ENCODE peak calls at places on chromosomes 11 and 22, in four cellular contexts. I, M, S and O are unnamed samples.

GRCh38 chr22:25008666-25009065 is 56.1 kb downstream of the KIAA1671 start:
- DNase-seq in M (no peak), I (no peak), S (no peak), O (no peak)

GRCh38 chr11:78194490-78194889 is 5.8 kb downstream of the USP35 start:
- DNase-seq in M (no peak), S (no peak), I (no peak), O (no peak)

GRCh38 chr11:3108183-3108721 is 51.0 kb upstream of the CARS1 start:
- DNase-seq in I (no peak), M (no peak), S (peak; percentile 45), O (no peak)

GRCh38 chr11:2940166-2940929 is 11.1 kb upstream of the PHLDA2 start:
- DNase-seq in I (no peak), S (peak; percentile 78), M (peak; percentile 46), O (peak; percentile 24)

GRCh38 chr11:15688351-15688792 is 573.6 kb downstream of the INSC start:
- DNase-seq in M (no peak), S (no peak), I (peak; percentile 69), O (no peak)

GRCh38 chr11:34427171-34427805 is 11.4 kb upstream of the CAT start:
- DNase-seq in S (no peak), I (no peak), M (peak; percentile 94), O (no peak)

GRCh38 chr22:31081963-31082605 is 966 bp downstream of the SMTN start:
- DNase-seq in S (no peak), I (no peak), M (no peak), O (peak; percentile 44)

GRCh38 chr11:122069946-122070345 is 46.1 kb downstream of the BLID start:
- DNase-seq in S (peak; percentile 71), I (peak; percentile 65), M (peak; percentile 7), O (peak; percentile 25)

GRCh38 chr22:45435544-45436139 is 22.1 kb downstream of the RIBC2 start:
- DNase-seq in M (peak; percentile 75), I (peak; percentile 92), S (peak; percentile 92), O (peak; percentile 90)

GRCh38 chr11:114050258-114050927 is 9.1 kb upstream of the ZBTB16 start:
- DNase-seq in I (no peak), M (no peak), S (no peak), O (no peak)

GRCh38 chr11:76205252-76206076 is 838 bp downstream of the WNT11 start:
- DNase-seq in I (no peak), M (no peak), S (no peak), O (no peak)

GRCh38 chr22:36465232-36466021 is 16.0 kb downstream of the TXN2 start:
- DNase-seq in S (no peak), I (no peak), M (peak; percentile 31), O (peak; percentile 76)

GRCh38 chr22:24810043-24810749 is 4.2 kb downstream of the SGSM1 start:
- DNase-seq in M (no peak), S (no peak), I (no peak), O (no peak)

GRCh38 chr22:30606455-30607299 is at the start of gene TCN2:
- DNase-seq in I (peak; percentile 64), S (peak; percentile 81), M (peak; percentile 41), O (peak; percentile 74)

GRCh38 chr11:69348414-69349235 is 54.7 kb downstream of the MYEOV start:
- DNase-seq in S (no peak), I (no peak), M (no peak), O (no peak)

GRCh38 chr11:20443596-20443995 is 56.1 kb downstream of the PRMT3 start:
- DNase-seq in M (peak; percentile 5), S (no peak), I (no peak), O (no peak)

GRCh38 chr11:114354076-114354475 is 46.2 kb downstream of the C11orf71 start:
- DNase-seq in I (no peak), M (no peak), S (no peak), O (no peak)

GRCh38 chr11:130601141-130601540 is 152.7 kb downstream of the ADAMTS15 start:
- DNase-seq in I (peak; percentile 77), S (peak; percentile 87), M (no peak), O (peak; percentile 44)

GRCh38 chr22:42635531-42635930 is 4.9 kb downstream of the ATP5MGL start:
- DNase-seq in S (peak; percentile 92), I (peak; percentile 64), M (no peak), O (no peak)

GRCh38 chr11:1570896-1571759 is 943 bp downstream of the DUSP8 start:
- DNase-seq in I (no peak), S (peak; percentile 75), M (no peak), O (peak; percentile 30)

GRCh38 chr11:32451808-32452207 is 16.5 kb upstream of the WT1 start:
- DNase-seq in I (no peak), M (no peak), S (no peak), O (no peak)

GRCh38 chr11:33692013-33692504 is 8.6 kb downstream of the C11orf91 start:
- DNase-seq in S (no peak), M (peak; percentile 76), I (peak; percentile 80), O (peak; percentile 73)

GRCh38 chr22:32810241-32811133 is 9.0 kb downstream of the TIMP3 start:
- DNase-seq in M (no peak), S (no peak), I (no peak), O (no peak)

GRCh38 chr11:35893796-35894475 is 49.9 kb upstream of the LDLRAD3 start:
- DNase-seq in I (peak; percentile 14), S (peak; percentile 68), M (no peak), O (no peak)

GRCh38 chr11:81010631-81011030 is 1569.8 kb upstream of the TENM4 start:
- DNase-seq in I (no peak), M (no peak), S (no peak), O (no peak)

GRCh38 chr22:28410050-28410816 is 269.4 kb downstream of the TTC28 start:
- DNase-seq in I (no peak), S (no peak), M (no peak), O (no peak)

GRCh38 chr11:79062814-79063762 is 377.7 kb downstream of the TENM4 start:
- DNase-seq in I (no peak), S (no peak), M (peak; percentile 18), O (no peak)

GRCh38 chr11:70625921-70626518 is 227.7 kb downstream of the CTTN start:
- DNase-seq in S (no peak), M (no peak), I (no peak), O (no peak)

GRCh38 chr22:49776891-49777290 is 50.8 kb downstream of the BRD1 start:
- DNase-seq in I (no peak), S (no peak), M (no peak), O (no peak)

GRCh38 chr11:47189100-47189834 is 3.0 kb upstream of the PACSIN3 start:
- DNase-seq in S (no peak), M (peak; percentile 99), I (no peak), O (no peak)

GRCh38 chr11:126186708-126187481 is 24.6 kb downstream of the RPUSD4 start:
- DNase-seq in I (no peak), S (no peak), M (peak; percentile 87), O (no peak)

GRCh38 chr22:31734512-31734911 is 15.4 kb downstream of the PRR14L start:
- DNase-seq in S (no peak), I (no peak), M (peak; percentile 29), O (no peak)

DNA sequence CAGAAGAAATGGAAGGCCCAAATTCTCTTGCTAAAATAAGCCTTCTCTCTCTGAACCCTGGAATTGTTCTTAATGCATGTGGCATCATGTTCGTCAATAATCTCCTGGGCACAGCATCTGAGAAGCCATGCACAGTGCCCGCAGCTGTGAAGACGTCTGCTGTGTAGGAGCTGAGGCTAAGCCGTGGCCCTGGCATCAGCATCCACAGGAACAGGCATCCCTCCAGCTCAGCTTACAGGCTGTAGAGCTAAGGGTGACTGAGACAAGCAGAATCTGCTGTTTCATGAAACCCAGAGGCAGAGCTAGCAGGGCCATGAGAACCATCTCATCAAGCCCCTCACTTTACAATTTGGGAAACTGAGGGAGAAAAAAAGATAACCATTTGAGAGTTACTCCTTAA is 60.6 kb downstream of the SEZ6L start:
- DNase-seq in M (no peak), I (no peak), S (no peak), O (no peak)
- H3K27me3 ChIP-seq in M (peaks cover 17% of the 10 kb centered on the region), I (no peaks in the 10 kb centered on the region), S (peaks cover 28% of the 10 kb centered on the region), O (no peaks in the 10 kb centered on the region)

GRCh38 chr22:22748756-22749155 is 104.3 kb downstream of the GGTLC2 start:
- DNase-seq in I (no peak), M (no peak), S (no peak), O (no peak)

GRCh38 chr22:22746963-22747933 is 102.8 kb downstream of the GGTLC2 start:
- DNase-seq in S (no peak), M (no peak), I (no peak), O (no peak)

GRCh38 chr22:22749167-22749758 is 104.8 kb downstream of the GGTLC2 start:
- DNase-seq in M (no peak), I (no peak), S (no peak), O (no peak)

GRCh38 chr22:22746061-22746962 is 101.9 kb downstream of the GGTLC2 start:
- DNase-seq in S (no peak), I (no peak), M (no peak), O (no peak)

DNA sequence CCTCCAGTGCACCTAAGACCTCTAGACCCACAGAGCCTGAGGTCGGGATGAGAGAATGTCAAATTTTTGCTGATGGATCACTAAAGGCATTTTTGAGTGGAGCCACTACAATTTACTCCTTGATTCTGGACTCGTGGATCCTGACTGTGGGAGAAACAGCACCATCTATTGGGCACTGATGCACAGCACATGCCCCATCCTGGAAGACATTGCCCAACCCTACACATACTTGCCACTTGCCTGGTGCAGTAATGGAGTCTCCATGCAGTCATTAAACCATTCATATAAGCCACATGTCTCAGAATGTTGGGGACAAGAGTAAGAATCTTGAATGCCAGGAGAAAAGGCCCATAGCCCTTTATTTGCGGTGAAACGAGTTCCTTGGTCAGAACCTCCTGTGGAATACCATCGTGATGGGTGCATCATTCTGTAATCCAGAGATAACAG is 103.9 kb downstream of the GGTLC2 start:
- DNase-seq in M (peak; percentile 35), I (peak; percentile 75), S (no peak), O (peak; percentile 58)
- TF ChIP-seq EP300 in M (no peak), I (no peak), S (no peak), O (no peak)

GRCh38 chr22:19707347-19708322 is 6.7 kb upstream of the SEPTIN5 start:
- DNase-seq in M (no peak), S (peak; percentile 62), I (no peak), O (no peak)

GRCh38 chr22:19710769-19711106 is 3.6 kb upstream of the SEPTIN5 start:
- DNase-seq in I (no peak), S (no peak), M (no peak), O (peak; percentile 19)

GRCh38 chr22:19708323-19709011 is 5.8 kb upstream of the SEPTIN5 start:
- DNase-seq in I (no peak), S (peak; percentile 52), M (no peak), O (no peak)

GRCh38 chr22:19710020-19710768 is 4.1 kb upstream of the SEPTIN5 start:
- DNase-seq in M (no peak), S (peak; percentile 53), I (no peak), O (no peak)

GRCh38 chr22:19709063-19709769 is 5.1 kb upstream of the SEPTIN5 start:
- DNase-seq in S (peak; percentile 75), I (no peak), M (no peak), O (no peak)
- H3K27me3 ChIP-seq in S (no peaks in the 10 kb centered on the region), I (no peaks in the 10 kb centered on the region), M (peaks cover 83% of the 10 kb centered on the region), O (no peaks in the 10 kb centered on the region)

DNA sequence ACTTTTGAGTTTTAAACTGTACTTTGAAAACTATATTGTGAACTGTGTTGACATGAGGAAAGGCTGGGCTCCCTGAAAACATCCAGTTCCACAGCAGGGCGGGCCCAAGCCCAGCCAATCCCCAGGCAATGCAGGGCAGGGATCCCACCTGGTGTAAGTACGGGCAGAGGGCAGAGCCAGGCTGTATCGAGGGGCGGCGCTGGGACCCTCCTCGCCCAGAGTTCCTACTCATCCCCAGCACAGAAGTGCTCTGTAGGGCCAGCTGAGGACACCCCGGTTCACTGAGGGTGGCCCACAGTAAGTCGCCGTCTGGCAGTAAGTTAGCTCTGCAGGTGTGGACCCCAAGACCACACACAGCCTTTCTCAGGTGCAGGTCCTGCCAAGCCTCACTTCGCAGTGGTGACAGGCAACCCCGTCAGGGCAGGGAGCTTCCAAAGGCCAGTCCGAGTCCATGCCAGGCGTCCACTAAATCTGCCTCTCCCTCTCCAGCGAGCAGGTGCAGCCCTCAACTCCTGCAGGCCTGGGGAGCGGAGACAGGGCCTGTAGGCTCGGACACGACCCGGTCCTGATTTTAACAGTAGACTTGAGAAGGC is 6.4 kb downstream of the RASSF7 start:
- DNase-seq in S (peak; percentile 67), I (no peak), M (no peak), O (no peak)
- TF ChIP-seq EP300 in S (no peak), I (no peak), M (no peak), O (no peak)